ENCODE peak calls at places on chromosomes 12 and 14, in eight cellular contexts. One of them, this sample, is unnamed.

GRCh38 chr14:70018246-70018645 is 139.0 kb downstream of the SMOC1 start:
- DNase-seq in tibial nerve: no peak
- DNase-seq in PC-3: no peak
- DNase-seq in A549: no peak
- DNase-seq in thyroid gland: no peak
- DNase-seq in keratinocyte: no peak
- DNase-seq in adrenal gland: no peak
- DNase-seq in mammary epithelial cell: no peak
- DNase-seq in this sample: no peak

GRCh38 chr12:19437996-19438395 is 1.3 kb upstream of the AEBP2 start:
- DNase-seq in PC-3: no peak
- DNase-seq in thyroid gland: no peak
- DNase-seq in tibial nerve: no peak
- DNase-seq in keratinocyte: no peak
- DNase-seq in adrenal gland: no peak
- DNase-seq in mammary epithelial cell: no peak
- DNase-seq in A549: no peak
- DNase-seq in this sample: no peak

GRCh38 chr14:52405314-52405713 is 91.2 kb downstream of the PTGER2 start:
- DNase-seq in keratinocyte: no peak
- DNase-seq in tibial nerve: no peak
- DNase-seq in adrenal gland: no peak
- DNase-seq in mammary epithelial cell: no peak
- DNase-seq in thyroid gland: no peak
- DNase-seq in A549: no peak
- DNase-seq in PC-3: no peak
- DNase-seq in this sample: no peak

GRCh38 chr14:67166450-67166853 is 22.8 kb upstream of the GARIN2 start:
- DNase-seq in mammary epithelial cell: peak; percentile 21
- DNase-seq in tibial nerve: no peak
- DNase-seq in keratinocyte: no peak
- DNase-seq in PC-3: peak; percentile 77
- DNase-seq in thyroid gland: peak; percentile 50
- DNase-seq in A549: peak; percentile 64
- DNase-seq in adrenal gland: peak; percentile 34
- DNase-seq in this sample: no peak

GRCh38 chr14:99524804-99525698 is 43.8 kb downstream of the CCNK start:
- DNase-seq in adrenal gland: no peak
- DNase-seq in PC-3: peak; percentile 81
- DNase-seq in mammary epithelial cell: no peak
- DNase-seq in A549: peak; percentile 62
- DNase-seq in tibial nerve: no peak
- DNase-seq in keratinocyte: no peak
- DNase-seq in thyroid gland: no peak
- DNase-seq in this sample: no peak

GRCh38 chr14:105739331-105740102 is 213.1 kb downstream of the TMEM121 start:
- DNase-seq in keratinocyte: no peak
- DNase-seq in thyroid gland: no peak
- DNase-seq in A549: no peak
- DNase-seq in PC-3: no peak
- DNase-seq in mammary epithelial cell: no peak
- DNase-seq in tibial nerve: no peak
- DNase-seq in adrenal gland: no peak
- DNase-seq in this sample: no peak

GRCh38 chr14:80636071-80636470 is 305.5 kb downstream of the CEP128 start:
- DNase-seq in tibial nerve: no peak
- DNase-seq in keratinocyte: no peak
- DNase-seq in adrenal gland: no peak
- DNase-seq in PC-3: peak; percentile 50
- DNase-seq in mammary epithelial cell: no peak
- DNase-seq in thyroid gland: no peak
- DNase-seq in A549: peak; percentile 47
- DNase-seq in this sample: no peak

GRCh38 chr12:122473543-122474323 is 27.0 kb downstream of the ZCCHC8 start:
- DNase-seq in mammary epithelial cell: peak; percentile 47
- DNase-seq in adrenal gland: peak; percentile 15
- DNase-seq in A549: no peak
- DNase-seq in keratinocyte: no peak
- DNase-seq in tibial nerve: no peak
- DNase-seq in thyroid gland: no peak
- DNase-seq in PC-3: no peak
- DNase-seq in this sample: no peak

GRCh38 chr12:121812320-121812871 is 8.6 kb downstream of the SETD1B start:
- DNase-seq in tibial nerve: peak; percentile 59
- DNase-seq in A549: peak; percentile 82
- DNase-seq in thyroid gland: peak; percentile 84
- DNase-seq in PC-3: peak; percentile 69
- DNase-seq in keratinocyte: no peak
- DNase-seq in mammary epithelial cell: peak; percentile 61
- DNase-seq in adrenal gland: peak; percentile 82
- DNase-seq in this sample: no peak

GRCh38 chr14:106491851-106492250 is 965.5 kb downstream of the TMEM121 start:
- DNase-seq in PC-3: peak; percentile 9
- DNase-seq in adrenal gland: no peak
- DNase-seq in tibial nerve: no peak
- DNase-seq in A549: peak; percentile 50
- DNase-seq in mammary epithelial cell: no peak
- DNase-seq in thyroid gland: no peak
- DNase-seq in keratinocyte: no peak
- DNase-seq in this sample: no peak

GRCh38 chr12:124727244-124727673 is 136.4 kb downstream of the SCARB1 start:
- DNase-seq in mammary epithelial cell: peak; percentile 80
- DNase-seq in PC-3: peak; percentile 95
- DNase-seq in adrenal gland: peak; percentile 88
- DNase-seq in tibial nerve: peak; percentile 55
- DNase-seq in thyroid gland: peak; percentile 40
- DNase-seq in A549: no peak
- DNase-seq in keratinocyte: no peak
- DNase-seq in this sample: no peak

GRCh38 chr14:58717211-58717610 is 79.4 kb downstream of the DACT1 start:
- DNase-seq in keratinocyte: no peak
- DNase-seq in A549: no peak
- DNase-seq in tibial nerve: no peak
- DNase-seq in PC-3: no peak
- DNase-seq in adrenal gland: no peak
- DNase-seq in thyroid gland: no peak
- DNase-seq in mammary epithelial cell: no peak
- DNase-seq in this sample: no peak

GRCh38 chr12:89709994-89710872 is 1.6 kb upstream of the ATP2B1 start:
- DNase-seq in A549: no peak
- DNase-seq in thyroid gland: peak; percentile 66
- DNase-seq in PC-3: peak; percentile 26
- DNase-seq in tibial nerve: peak; percentile 40
- DNase-seq in keratinocyte: no peak
- DNase-seq in mammary epithelial cell: no peak
- DNase-seq in adrenal gland: peak; percentile 61
- DNase-seq in this sample: no peak

GRCh38 chr14:37623552-37623951 is 28.1 kb downstream of the TTC6 start:
- DNase-seq in adrenal gland: no peak
- DNase-seq in thyroid gland: no peak
- DNase-seq in A549: peak; percentile 45
- DNase-seq in PC-3: peak; percentile 99
- DNase-seq in keratinocyte: peak; percentile 84
- DNase-seq in mammary epithelial cell: peak; percentile 97
- DNase-seq in tibial nerve: no peak
- DNase-seq in this sample: no peak

GRCh38 chr14:68210729-68211299 is 391.2 kb downstream of the RAD51B start:
- DNase-seq in adrenal gland: peak; percentile 26
- DNase-seq in PC-3: peak; percentile 78
- DNase-seq in thyroid gland: no peak
- DNase-seq in mammary epithelial cell: peak; percentile 95
- DNase-seq in keratinocyte: peak; percentile 30
- DNase-seq in tibial nerve: no peak
- DNase-seq in A549: peak; percentile 39
- DNase-seq in this sample: peak; percentile 31

GRCh38 chr14:22510527-22511110 is 78.4 kb downstream of the DAD1 start:
- DNase-seq in A549: no peak
- DNase-seq in tibial nerve: no peak
- DNase-seq in PC-3: peak; percentile 35
- DNase-seq in keratinocyte: no peak
- DNase-seq in mammary epithelial cell: no peak
- DNase-seq in adrenal gland: no peak
- DNase-seq in thyroid gland: no peak
- DNase-seq in this sample: no peak
- H3K4me1 ChIP-seq in A549: no peaks in the 10 kb centered on the region
- H3K4me1 ChIP-seq in tibial nerve: no peaks in the 10 kb centered on the region
- H3K4me1 ChIP-seq in PC-3: peaks cover 4% of the 10 kb centered on the region
- H3K4me1 ChIP-seq in keratinocyte: no peaks in the 10 kb centered on the region
- H3K4me1 ChIP-seq in mammary epithelial cell: no peaks in the 10 kb centered on the region
- H3K4me1 ChIP-seq in adrenal gland: no peaks in the 10 kb centered on the region
- H3K4me1 ChIP-seq in thyroid gland: peaks cover 9% of the 10 kb centered on the region
- H3K4me1 ChIP-seq in this sample: peaks cover 63% of the 10 kb centered on the region

GRCh38 chr12:93002278-93003054 is 73.4 kb upstream of the EEA1 start:
- DNase-seq in adrenal gland: no peak
- DNase-seq in keratinocyte: no peak
- DNase-seq in tibial nerve: no peak
- DNase-seq in thyroid gland: no peak
- DNase-seq in A549: no peak
- DNase-seq in mammary epithelial cell: peak; percentile 21
- DNase-seq in PC-3: peak; percentile 27
- DNase-seq in this sample: no peak

GRCh38 chr12:93005928-93006654 is 77.0 kb upstream of the EEA1 start:
- DNase-seq in adrenal gland: no peak
- DNase-seq in thyroid gland: no peak
- DNase-seq in PC-3: no peak
- DNase-seq in A549: no peak
- DNase-seq in keratinocyte: no peak
- DNase-seq in mammary epithelial cell: no peak
- DNase-seq in tibial nerve: no peak
- DNase-seq in this sample: no peak

GRCh38 chr12:93000026-93000425 is 70.9 kb upstream of the EEA1 start:
- DNase-seq in mammary epithelial cell: peak; percentile 16
- DNase-seq in thyroid gland: no peak
- DNase-seq in A549: no peak
- DNase-seq in keratinocyte: no peak
- DNase-seq in tibial nerve: no peak
- DNase-seq in PC-3: peak; percentile 68
- DNase-seq in adrenal gland: no peak
- DNase-seq in this sample: no peak

GRCh38 chr12:93003540-93004239 is 74.6 kb upstream of the EEA1 start:
- DNase-seq in PC-3: no peak
- DNase-seq in thyroid gland: no peak
- DNase-seq in adrenal gland: no peak
- DNase-seq in mammary epithelial cell: no peak
- DNase-seq in tibial nerve: no peak
- DNase-seq in keratinocyte: no peak
- DNase-seq in A549: no peak
- DNase-seq in this sample: no peak

GRCh38 chr12:93001407-93001806 is 72.3 kb upstream of the EEA1 start:
- DNase-seq in A549: no peak
- DNase-seq in keratinocyte: no peak
- DNase-seq in tibial nerve: no peak
- DNase-seq in PC-3: no peak
- DNase-seq in mammary epithelial cell: no peak
- DNase-seq in adrenal gland: no peak
- DNase-seq in thyroid gland: no peak
- DNase-seq in this sample: no peak
- H3K4me1 ChIP-seq in A549: no peaks in the 10 kb centered on the region
- H3K4me1 ChIP-seq in keratinocyte: peaks cover 18% of the 10 kb centered on the region
- H3K4me1 ChIP-seq in tibial nerve: no peaks in the 10 kb centered on the region
- H3K4me1 ChIP-seq in PC-3: peaks cover 10% of the 10 kb centered on the region
- H3K4me1 ChIP-seq in mammary epithelial cell: no peaks in the 10 kb centered on the region
- H3K4me1 ChIP-seq in adrenal gland: peaks cover 4% of the 10 kb centered on the region
- H3K4me1 ChIP-seq in thyroid gland: no peaks in the 10 kb centered on the region
- H3K4me1 ChIP-seq in this sample: no peaks in the 10 kb centered on the region

GRCh38 chr12:75503459-75503858 is 8.0 kb downstream of the KRR1 start:
- DNase-seq in thyroid gland: no peak
- DNase-seq in PC-3: no peak
- DNase-seq in tibial nerve: no peak
- DNase-seq in A549: no peak
- DNase-seq in adrenal gland: no peak
- DNase-seq in mammary epithelial cell: no peak
- DNase-seq in keratinocyte: no peak
- DNase-seq in this sample: no peak

GRCh38 chr12:75503866-75504265 is 7.5 kb downstream of the KRR1 start:
- DNase-seq in adrenal gland: no peak
- DNase-seq in keratinocyte: no peak
- DNase-seq in mammary epithelial cell: no peak
- DNase-seq in thyroid gland: no peak
- DNase-seq in A549: no peak
- DNase-seq in tibial nerve: no peak
- DNase-seq in PC-3: no peak
- DNase-seq in this sample: no peak

GRCh38 chr12:75508159-75508558 is 3.2 kb downstream of the KRR1 start:
- DNase-seq in keratinocyte: no peak
- DNase-seq in PC-3: no peak
- DNase-seq in A549: no peak
- DNase-seq in tibial nerve: no peak
- DNase-seq in adrenal gland: no peak
- DNase-seq in thyroid gland: no peak
- DNase-seq in mammary epithelial cell: no peak
- DNase-seq in this sample: no peak

GRCh38 chr12:75509621-75510020 is 1.8 kb downstream of the KRR1 start:
- DNase-seq in thyroid gland: no peak
- DNase-seq in A549: no peak
- DNase-seq in mammary epithelial cell: peak; percentile 48
- DNase-seq in adrenal gland: no peak
- DNase-seq in tibial nerve: no peak
- DNase-seq in keratinocyte: no peak
- DNase-seq in PC-3: no peak
- DNase-seq in this sample: no peak

GRCh38 chr12:75505706-75506312 is 5.6 kb downstream of the KRR1 start:
- DNase-seq in mammary epithelial cell: no peak
- DNase-seq in thyroid gland: no peak
- DNase-seq in A549: peak; percentile 52
- DNase-seq in keratinocyte: no peak
- DNase-seq in adrenal gland: no peak
- DNase-seq in PC-3: peak; percentile 64
- DNase-seq in tibial nerve: no peak
- DNase-seq in this sample: no peak
- H3K4me1 ChIP-seq in mammary epithelial cell: peaks cover 13% of the 10 kb centered on the region
- H3K4me1 ChIP-seq in thyroid gland: peaks cover 11% of the 10 kb centered on the region
- H3K4me1 ChIP-seq in A549: peaks cover 14% of the 10 kb centered on the region
- H3K4me1 ChIP-seq in keratinocyte: peaks cover 14% of the 10 kb centered on the region
- H3K4me1 ChIP-seq in adrenal gland: peaks cover 11% of the 10 kb centered on the region
- H3K4me1 ChIP-seq in PC-3: peaks cover 13% of the 10 kb centered on the region
- H3K4me1 ChIP-seq in tibial nerve: no peaks in the 10 kb centered on the region
- H3K4me1 ChIP-seq in this sample: peaks cover 8% of the 10 kb centered on the region

GRCh38 chr14:24307156-24307574 is 612 bp downstream of the CIDEB start:
- DNase-seq in keratinocyte: no peak
- DNase-seq in A549: no peak
- DNase-seq in mammary epithelial cell: no peak
- DNase-seq in adrenal gland: no peak
- DNase-seq in thyroid gland: no peak
- DNase-seq in tibial nerve: no peak
- DNase-seq in PC-3: no peak
- DNase-seq in this sample: no peak

GRCh38 chr14:24309538-24310386 is at the start of gene LTB4R2:
- DNase-seq in keratinocyte: no peak
- DNase-seq in tibial nerve: no peak
- DNase-seq in adrenal gland: no peak
- DNase-seq in PC-3: no peak
- DNase-seq in mammary epithelial cell: peak; percentile 80
- DNase-seq in thyroid gland: no peak
- DNase-seq in A549: no peak
- DNase-seq in this sample: no peak

GRCh38 chr14:24308342-24309124 is 756 bp upstream of the CIDEB start:
- DNase-seq in keratinocyte: no peak
- DNase-seq in A549: no peak
- DNase-seq in adrenal gland: no peak
- DNase-seq in tibial nerve: no peak
- DNase-seq in mammary epithelial cell: no peak
- DNase-seq in thyroid gland: no peak
- DNase-seq in PC-3: no peak
- DNase-seq in this sample: no peak

GRCh38 chr14:24310387-24310665 is 386 bp downstream of the LTB4R2 start:
- DNase-seq in PC-3: no peak
- DNase-seq in thyroid gland: no peak
- DNase-seq in adrenal gland: no peak
- DNase-seq in keratinocyte: no peak
- DNase-seq in A549: no peak
- DNase-seq in mammary epithelial cell: no peak
- DNase-seq in tibial nerve: no peak
- DNase-seq in this sample: no peak

GRCh38 chr14:24307575-24308341 is at the start of gene CIDEB:
- DNase-seq in adrenal gland: peak; percentile 63
- DNase-seq in A549: peak; percentile 66
- DNase-seq in keratinocyte: no peak
- DNase-seq in mammary epithelial cell: no peak
- DNase-seq in PC-3: peak; percentile 76
- DNase-seq in tibial nerve: no peak
- DNase-seq in thyroid gland: peak; percentile 48
- DNase-seq in this sample: peak; percentile 31
- H3K4me1 ChIP-seq in adrenal gland: peaks cover 20% of the 10 kb centered on the region
- H3K4me1 ChIP-seq in A549: peaks cover 16% of the 10 kb centered on the region
- H3K4me1 ChIP-seq in keratinocyte: peaks cover 42% of the 10 kb centered on the region
- H3K4me1 ChIP-seq in mammary epithelial cell: peaks cover 39% of the 10 kb centered on the region
- H3K4me1 ChIP-seq in PC-3: peaks cover 9% of the 10 kb centered on the region
- H3K4me1 ChIP-seq in tibial nerve: no peaks in the 10 kb centered on the region
- H3K4me1 ChIP-seq in thyroid gland: peaks cover 41% of the 10 kb centered on the region
- H3K4me1 ChIP-seq in this sample: peaks cover 35% of the 10 kb centered on the region